ENCODE peak calls at places on chromosomes 1 and 21, in six cellular contexts. S is CD8-positive, alpha-beta memory T cell; E is HT-29; Y is iris pigment epithelial cell; H is amygdala; P is Calu3. K is an unnamed sample.

GRCh38 chr1:236067854-236068454 is 3.1 kb upstream of the NID1 start:
- DNase-seq in S (no peak), E (no peak), Y (peak), H (no peak), P (no peak), K (no peak)

GRCh38 chr1:115671176-115672062 is 29.6 kb downstream of the VANGL1 start:
- DNase-seq in S (no peak), E (peak), Y (peak), H (no peak), P (peak), K (peak)

GRCh38 chr1:3287656-3288160 is 166.8 kb upstream of the ARHGEF16 start:
- DNase-seq in S (no peak), E (no peak), Y (no peak), H (no peak), P (no peak), K (no peak)

GRCh38 chr1:196481616-196482015 is 126.6 kb downstream of the KCNT2 start:
- DNase-seq in S (no peak), E (peak), Y (peak), H (no peak), P (no peak), K (no peak)

GRCh38 chr1:10678852-10679251 is 117.6 kb downstream of the CASZ1 start:
- DNase-seq in S (no peak), E (no peak), Y (no peak), H (no peak), P (no peak), K (no peak)

GRCh38 chr1:219126267-219126862 is 47.3 kb upstream of the LYPLAL1 start:
- DNase-seq in S (no peak), E (no peak), Y (no peak), H (no peak), P (no peak), K (no peak)

GRCh38 chr1:226332947-226333346 is 24.0 kb upstream of the LIN9 start:
- DNase-seq in S (no peak), E (no peak), Y (no peak), H (no peak), P (no peak), K (no peak)

GRCh38 chr1:215003686-215004085 is 78.9 kb upstream of the KCNK2 start:
- DNase-seq in S (no peak), E (no peak), Y (no peak), H (no peak), P (no peak), K (no peak)

GRCh38 chr1:55012661-55013060 is 13.9 kb downstream of the BSND start:
- DNase-seq in S (no peak), E (no peak), Y (no peak), H (no peak), P (no peak), K (no peak)

GRCh38 chr1:184911103-184911502 is 63.2 kb downstream of the NIBAN1 start:
- DNase-seq in S (no peak), E (no peak), Y (peak), H (no peak), P (no peak), K (no peak)

GRCh38 chr1:201764166-201764565 is 64.8 kb upstream of the IPO9 start:
- DNase-seq in S (no peak), E (no peak), Y (no peak), H (no peak), P (no peak), K (no peak)

GRCh38 chr1:85240174-85240601 is 19.3 kb downstream of the C1orf52 start:
- DNase-seq in S (no peak), E (peak), Y (peak), H (no peak), P (peak), K (no peak)

GRCh38 chr1:82318265-82318664 is 517.5 kb downstream of the ADGRL2 start:
- DNase-seq in S (no peak), E (no peak), Y (peak), H (no peak), P (no peak), K (no peak)

GRCh38 chr1:163085041-163085903 is 16.1 kb downstream of the RGS4 start:
- DNase-seq in S (no peak), E (no peak), Y (peak), H (no peak), P (no peak), K (no peak)

GRCh38 chr1:116372651-116373444 is at the start of gene ATP1A1:
- DNase-seq in S (peak), E (peak), Y (peak), H (peak), P (peak), K (peak)

GRCh38 chr21:38490411-38491020 is 7.8 kb downstream of the ERG start:
- DNase-seq in S (no peak), E (no peak), Y (no peak), H (no peak), P (no peak), K (no peak)

GRCh38 chr1:155940531-155940992 is 876 bp upstream of the RXFP4 start:
- DNase-seq in S (no peak), E (peak), Y (peak), H (no peak), P (peak), K (peak)

K was measured in LoVo.